ENCODE peak calls at places on chromosomes 12 and 14, in ten cellular contexts. H, D, N, A, E, M, W, R, V and L are unnamed samples.

GRCh38 chr14:73209943-73210342 is 27.4 kb upstream of the PAPLN start:
- DNase-seq in H (no peak), D (no peak), N (no peak), A (no peak), E (no peak), M (no peak), W (peak; percentile 67), R (no peak), V (no peak), L (no peak)

GRCh38 chr12:76441016-76441415 is 92.8 kb upstream of the BBS10 start:
- DNase-seq in H (no peak), D (no peak), N (no peak), A (no peak), E (no peak), M (no peak), W (no peak), R (no peak), V (no peak), L (no peak)

GRCh38 chr12:169528-170360 is 44.2 kb downstream of the SLC6A12 start:
- DNase-seq in H (no peak), D (no peak), N (no peak), A (no peak), E (no peak), M (no peak), W (no peak), R (no peak), V (no peak), L (no peak)

GRCh38 chr12:125259525-125259924 is 194.3 kb downstream of the AACS start:
- DNase-seq in H (no peak), D (no peak), N (no peak), A (no peak), E (no peak), M (no peak), W (no peak), R (no peak), V (no peak), L (no peak)

GRCh38 chr12:66242261-66242760 is 53.3 kb downstream of the IRAK3 start:
- DNase-seq in H (no peak), D (no peak), N (no peak), A (no peak), E (no peak), M (no peak), W (no peak), R (no peak), V (no peak), L (no peak)

GRCh38 chr14:92877757-92878431 is 45.1 kb upstream of the CHGA start:
- DNase-seq in H (peak; percentile 53), D (no peak), N (no peak), A (no peak), E (no peak), M (no peak), W (no peak), R (no peak), V (peak; percentile 33), L (peak; percentile 29)

GRCh38 chr12:24201258-24201970 is 251.9 kb upstream of the SOX5 start:
- DNase-seq in H (no peak), D (no peak), N (no peak), A (no peak), E (no peak), M (no peak), W (no peak), R (no peak), V (no peak), L (no peak)

GRCh38 chr14:61553730-61554641 is 141.3 kb upstream of the HIF1A start:
- DNase-seq in H (no peak), D (no peak), N (peak; percentile 39), A (peak; percentile 85), E (no peak), M (no peak), W (peak; percentile 98), R (no peak), V (no peak), L (no peak)

GRCh38 chr12:46214668-46215429 is 54.0 kb downstream of the SLC38A1 start:
- DNase-seq in H (no peak), D (peak; percentile 77), N (no peak), A (no peak), E (no peak), M (peak; percentile 94), W (peak; percentile 36), R (peak; percentile 95), V (peak; percentile 28), L (no peak)

GRCh38 chr12:124938606-124939427 is 24.4 kb upstream of the UBC start:
- DNase-seq in H (peak; percentile 79), D (no peak), N (peak; percentile 56), A (no peak), E (no peak), M (peak; percentile 59), W (peak; percentile 88), R (no peak), V (peak; percentile 68), L (no peak)

GRCh38 chr12:102454330-102454729 is 26.0 kb downstream of the IGF1 start:
- DNase-seq in H (no peak), D (no peak), N (no peak), A (no peak), E (no peak), M (no peak), W (no peak), R (no peak), V (no peak), L (no peak)

GRCh38 chr12:83823386-83824045 is 1089.1 kb downstream of the SLC6A15 start:
- DNase-seq in H (no peak), D (no peak), N (no peak), A (no peak), E (no peak), M (peak; percentile 87), W (no peak), R (no peak), V (no peak), L (peak; percentile 66)

GRCh38 chr14:101823511-101824120 is 62.1 kb downstream of the PPP2R5C start:
- DNase-seq in H (peak; percentile 75), D (no peak), N (no peak), A (no peak), E (no peak), M (no peak), W (no peak), R (peak; percentile 83), V (no peak), L (no peak)

GRCh38 chr12:14810953-14811483 is 3.0 kb downstream of the SMCO3 start:
- DNase-seq in H (no peak), D (no peak), N (no peak), A (peak; percentile 38), E (no peak), M (peak; percentile 45), W (peak; percentile 33), R (no peak), V (peak; percentile 42), L (no peak)

GRCh38 chr14:100454437-100454836 is 131.3 kb downstream of the SLC25A47 start:
- DNase-seq in H (no peak), D (no peak), N (no peak), A (no peak), E (no peak), M (no peak), W (no peak), R (no peak), V (no peak), L (no peak)

GRCh38 chr12:106652510-106653015 is 69.8 kb downstream of the RFX4 start:
- DNase-seq in H (no peak), D (no peak), N (no peak), A (no peak), E (no peak), M (no peak), W (no peak), R (no peak), V (peak; percentile 70), L (no peak)

GRCh38 chr14:105203057-105203494 is 22.0 kb upstream of the NUDT14 start:
- DNase-seq in H (peak; percentile 69), D (no peak), N (peak; percentile 80), A (peak; percentile 81), E (peak; percentile 86), M (peak; percentile 28), W (peak; percentile 58), R (peak; percentile 42), V (peak; percentile 85), L (no peak)

GRCh38 chr12:107064243-107064642 is 29.1 kb downstream of the CRY1 start:
- DNase-seq in H (no peak), D (no peak), N (no peak), A (no peak), E (no peak), M (no peak), W (no peak), R (no peak), V (no peak), L (no peak)

GRCh38 chr12:127501916-127502315 is 765.1 kb upstream of the TMEM132C start:
- DNase-seq in H (no peak), D (no peak), N (no peak), A (no peak), E (no peak), M (no peak), W (no peak), R (no peak), V (no peak), L (no peak)
- H3K4me1 ChIP-seq in H (no peaks in the 10 kb centered on the region), D (no peaks in the 10 kb centered on the region), N (no peaks in the 10 kb centered on the region), A (no peaks in the 10 kb centered on the region), E (no peaks in the 10 kb centered on the region), M (peaks cover 10% of the 10 kb centered on the region), W (no peaks in the 10 kb centered on the region), R (no peaks in the 10 kb centered on the region), V (no peaks in the 10 kb centered on the region), L (no peaks in the 10 kb centered on the region)

GRCh38 chr12:92144045-92144630 is 1.5 kb downstream of the BTG1 start:
- DNase-seq in H (peak; percentile 80), D (peak; percentile 55), N (peak; percentile 48), A (peak; percentile 74), E (peak; percentile 56), M (peak; percentile 86), W (peak; percentile 99), R (peak; percentile 74), V (peak; percentile 63), L (peak; percentile 55)
- H3K4me1 ChIP-seq in H (no peaks in the 10 kb centered on the region), D (peaks cover 8% of the 10 kb centered on the region), N (peaks cover 45% of the 10 kb centered on the region), A (peaks cover 14% of the 10 kb centered on the region), E (no peaks in the 10 kb centered on the region), M (peaks cover 11% of the 10 kb centered on the region), W (no peaks in the 10 kb centered on the region), R (peaks cover 16% of the 10 kb centered on the region), V (peaks cover 22% of the 10 kb centered on the region), L (no peaks in the 10 kb centered on the region)

DNA sequence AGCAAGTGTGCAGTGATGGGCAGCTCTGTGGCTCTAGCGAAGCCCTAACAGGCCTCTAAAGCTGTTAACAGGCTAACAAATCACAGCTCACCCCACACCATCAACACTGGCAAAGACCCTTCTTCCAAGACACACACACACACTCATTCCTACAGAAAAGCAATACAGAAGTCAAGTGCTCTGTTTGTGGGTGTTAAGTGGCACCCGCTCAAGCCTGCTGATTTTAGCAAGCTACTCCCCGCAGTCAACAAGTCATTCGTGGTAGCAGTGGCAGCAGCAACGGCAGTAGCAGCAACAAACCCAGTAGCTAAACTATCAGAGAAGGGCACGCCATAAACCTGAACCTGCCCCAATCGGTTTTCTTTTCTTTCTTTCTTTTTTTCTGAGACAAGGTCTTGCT is 80.7 kb upstream of the GPR68 start:
- DNase-seq in H (no peak), D (no peak), N (no peak), A (no peak), E (no peak), M (no peak), W (no peak), R (no peak), V (no peak), L (no peak)
- H3K4me1 ChIP-seq in H (no peaks in the 10 kb centered on the region), D (no peaks in the 10 kb centered on the region), N (no peaks in the 10 kb centered on the region), A (no peaks in the 10 kb centered on the region), E (no peaks in the 10 kb centered on the region), M (peaks cover 58% of the 10 kb centered on the region), W (no peaks in the 10 kb centered on the region), R (peaks cover 97% of the 10 kb centered on the region), V (peaks cover 19% of the 10 kb centered on the region), L (no peaks in the 10 kb centered on the region)

DNA sequence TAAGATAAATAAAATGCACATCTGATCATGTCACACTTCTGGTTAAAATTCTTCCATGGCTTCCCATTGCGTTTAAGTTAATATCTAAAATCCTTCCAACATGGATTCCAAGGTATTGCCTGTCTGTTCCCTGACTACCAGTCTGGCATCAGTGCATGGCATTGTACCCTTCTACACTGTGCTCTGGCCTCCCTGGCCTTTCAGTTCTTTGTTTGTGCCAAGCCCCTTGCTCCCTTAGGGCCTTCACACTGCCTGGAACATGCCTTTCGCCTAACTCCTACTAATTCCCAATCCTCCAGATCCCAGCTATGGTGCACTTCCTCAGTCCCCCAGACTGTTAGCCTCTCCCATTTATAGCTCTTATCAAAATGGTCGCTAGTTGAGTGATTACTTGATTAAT is 6.3 kb downstream of the CIPC start:
- DNase-seq in H (no peak), D (no peak), N (no peak), A (no peak), E (no peak), M (no peak), W (no peak), R (no peak), V (no peak), L (no peak)
- H3K4me1 ChIP-seq in H (peaks cover 9% of the 10 kb centered on the region), D (peaks cover 34% of the 10 kb centered on the region), N (peaks cover 86% of the 10 kb centered on the region), A (peaks cover 5% of the 10 kb centered on the region), E (no peaks in the 10 kb centered on the region), M (no peaks in the 10 kb centered on the region), W (peaks cover 1% of the 10 kb centered on the region), R (peaks cover 3% of the 10 kb centered on the region), V (peaks cover 78% of the 10 kb centered on the region), L (peaks cover 2% of the 10 kb centered on the region)